ENCODE peak calls at places on chromosome 16, in seven cellular contexts. Y, L, U, T, N, P and V are unnamed samples.

GRCh38 chr16:62068747-62069146 is 32.5 kb upstream of the CDH8 start:
- DNase-seq in L (peak; percentile 23), N (no peak), Y (no peak), U (no peak), P (no peak), T (no peak), V (no peak)

GRCh38 chr16:77057161-77057736 is 133.7 kb upstream of the MON1B start:
- DNase-seq in Y (no peak), T (no peak), L (no peak), N (no peak), U (no peak), P (no peak), V (no peak)

GRCh38 chr16:82892327-82892726 is 265.6 kb downstream of the CDH13 start:
- DNase-seq in T (no peak), N (no peak), U (no peak), Y (no peak), P (no peak), L (no peak), V (no peak)

GRCh38 chr16:67181346-67181745 is 2.4 kb downstream of the MATCAP1 start:
- DNase-seq in N (no peak), T (no peak), Y (no peak), U (no peak), P (peak; percentile 82), L (no peak), V (no peak)

GRCh38 chr16:83356266-83356665 is 451.5 kb upstream of the HSBP1 start:
- DNase-seq in T (no peak), N (no peak), L (peak; percentile 51), Y (no peak), U (peak; percentile 66), P (peak; percentile 30), V (peak; percentile 7)

GRCh38 chr16:54000361-54000760 is 286.2 kb downstream of the IRX3 start:
- DNase-seq in U (no peak), P (no peak), N (no peak), T (no peak), L (no peak), Y (no peak), V (no peak)

GRCh38 chr16:70161350-70161749 is 12.2 kb upstream of the CLEC18C start:
- DNase-seq in P (no peak), Y (no peak), U (no peak), L (no peak), T (no peak), N (no peak), V (no peak)

GRCh38 chr16:88953003-88953690 is 23.9 kb downstream of the CBFA2T3 start:
- DNase-seq in L (no peak), N (no peak), U (no peak), Y (no peak), P (no peak), T (no peak), V (no peak)

GRCh38 chr16:30491744-30492308 is 19.3 kb downstream of the ITGAL start:
- DNase-seq in Y (no peak), U (no peak), N (no peak), T (no peak), L (peak; percentile 22), P (peak; percentile 76), V (no peak)

GRCh38 chr16:56356276-56357241 is 68.8 kb downstream of the AMFR start:
- DNase-seq in P (peak; percentile 83), N (peak; percentile 20), T (peak; percentile 24), L (peak; percentile 90), Y (peak; percentile 51), U (no peak), V (peak; percentile 86)

GRCh38 chr16:87465306-87465705 is 27.5 kb downstream of the ZCCHC14 start:
- DNase-seq in U (no peak), L (no peak), T (no peak), Y (no peak), N (no peak), P (peak; percentile 74), V (no peak)

GRCh38 chr16:8571061-8571596 is 19.2 kb downstream of the TMEM114 start:
- DNase-seq in N (no peak), U (peak; percentile 25), T (no peak), P (peak; percentile 65), Y (no peak), L (no peak), V (no peak)

GRCh38 chr16:85673529-85674417 is 15.0 kb downstream of the GINS2 start:
- DNase-seq in N (no peak), P (peak; percentile 40), T (no peak), U (peak; percentile 74), Y (no peak), L (no peak), V (no peak)

GRCh38 chr16:72355561-72355960 is 183.6 kb upstream of the PMFBP1 start:
- DNase-seq in Y (no peak), L (no peak), N (no peak), T (no peak), P (no peak), U (no peak), V (no peak)

GRCh38 chr16:19375561-19376158 is 42.0 kb upstream of the TMC5 start:
- DNase-seq in N (no peak), T (no peak), L (peak; percentile 70), Y (peak; percentile 25), P (peak; percentile 26), U (peak; percentile 62), V (peak; percentile 45)

GRCh38 chr16:85793662-85794298 is 5.6 kb downstream of the EMC8 start:
- DNase-seq in N (no peak), L (no peak), T (no peak), U (no peak), Y (no peak), P (no peak), V (no peak)

GRCh38 chr16:48687421-48688038 is 77.5 kb upstream of the N4BP1 start:
- DNase-seq in U (peak; percentile 40), N (peak; percentile 1), P (peak; percentile 66), T (no peak), L (peak; percentile 75), Y (peak; percentile 14), V (peak; percentile 53)

GRCh38 chr16:61050547-61050946 is 985.7 kb downstream of the CDH8 start:
- DNase-seq in P (no peak), U (no peak), N (no peak), T (no peak), Y (no peak), L (no peak), V (no peak)

GRCh38 chr16:50372611-50373344 is 4.0 kb upstream of the BRD7 start:
- DNase-seq in P (peak; percentile 18), T (no peak), N (no peak), U (peak; percentile 38), Y (no peak), L (no peak), V (no peak)